ENCODE peak calls at places on chromosome 14, in eight cellular contexts. Y, E, C, S, P, B, F and N are unnamed samples. For H3K9me3, the result is how much of the 10 kb centered on the place peaks cover.

GRCh38 chr14:76848879-76849278 is 22.7 kb downstream of the LRRC74A start:
- DNase-seq in Y (no peak), E (no peak), C (no peak), S (no peak), P (no peak), B (no peak), F (peak), N (no peak)

GRCh38 chr14:36264107-36264506 is 56.3 kb downstream of the MBIP start:
- DNase-seq in Y (no peak), E (no peak), C (no peak), S (no peak), P (no peak), B (no peak), F (no peak), N (no peak)

GRCh38 chr14:20219033-20219432 is 4.5 kb upstream of the OR11H6 start:
- DNase-seq in Y (no peak), E (no peak), C (no peak), S (no peak), P (no peak), B (no peak), F (peak), N (no peak)

GRCh38 chr14:31465113-31465512 is 7.8 kb upstream of the DTD2 start:
- DNase-seq in Y (no peak), E (no peak), C (no peak), S (no peak), P (no peak), B (no peak), F (no peak), N (no peak)

GRCh38 chr14:100671906-100672305 is 54.8 kb upstream of the DLK1 start:
- DNase-seq in Y (no peak), E (no peak), C (no peak), S (no peak), P (no peak), B (no peak), F (no peak), N (no peak)

GRCh38 chr14:75411194-75411552 is 16.6 kb upstream of the JDP2 start:
- DNase-seq in Y (no peak), E (no peak), C (no peak), S (no peak), P (no peak), B (no peak), F (no peak), N (no peak)

GRCh38 chr14:36256131-36256801 is 64.2 kb downstream of the MBIP start:
- DNase-seq in Y (no peak), E (no peak), C (no peak), S (no peak), P (no peak), B (no peak), F (no peak), N (no peak)

GRCh38 chr14:42214981-42215491 is 608.4 kb downstream of the LRFN5 start:
- DNase-seq in Y (peak), E (peak), C (no peak), S (peak), P (no peak), B (peak), F (peak), N (no peak)

GRCh38 chr14:34858765-34859164 is 16.4 kb downstream of the BAZ1A start:
- DNase-seq in Y (no peak), E (no peak), C (no peak), S (no peak), P (no peak), B (no peak), F (no peak), N (no peak)

GRCh38 chr14:77985235-77985634 is 184.9 kb upstream of the NRXN3 start:
- DNase-seq in Y (no peak), E (no peak), C (no peak), S (no peak), P (no peak), B (no peak), F (no peak), N (no peak)

GRCh38 chr14:101927859-101928258 is 36.5 kb upstream of the DYNC1H1 start:
- DNase-seq in Y (no peak), E (peak), C (peak), S (no peak), P (no peak), B (no peak), F (no peak), N (no peak)

GRCh38 chr14:38145142-38145541 is 62.6 kb upstream of the SSTR1 start:
- DNase-seq in Y (no peak), E (no peak), C (no peak), S (no peak), P (no peak), B (no peak), F (no peak), N (no peak)

GRCh38 chr14:26290007-26290530 is 307.8 kb downstream of the NOVA1 start:
- DNase-seq in Y (no peak), E (no peak), C (no peak), S (no peak), P (no peak), B (no peak), F (peak), N (no peak)

GRCh38 chr14:76862546-76863282 is 36.5 kb downstream of the LRRC74A start:
- DNase-seq in Y (no peak), E (no peak), C (no peak), S (no peak), P (no peak), B (no peak), F (no peak), N (no peak)

GRCh38 chr14:100307215-100308111 is 1.2 kb upstream of the SLC25A29 start:
- DNase-seq in Y (no peak), E (no peak), C (no peak), S (no peak), P (peak), B (no peak), F (no peak), N (no peak)

GRCh38 chr14:22849212-22849819 is 12.9 kb downstream of the MMP14 start:
- DNase-seq in Y (no peak), E (peak), C (peak), S (no peak), P (no peak), B (no peak), F (no peak), N (no peak)

GRCh38 chr14:67618617-67619063 is 1.1 kb upstream of the ARG2 start:
- DNase-seq in Y (peak), E (peak), C (no peak), S (peak), P (no peak), B (no peak), F (peak), N (no peak)

GRCh38 chr14:34750233-34750632 is 35.8 kb upstream of the CFL2 start:
- DNase-seq in Y (no peak), E (no peak), C (no peak), S (no peak), P (no peak), B (no peak), F (no peak), N (no peak)

GRCh38 chr14:32565256-32565655 is 236.2 kb downstream of the AKAP6 start:
- DNase-seq in Y (no peak), E (no peak), C (no peak), S (no peak), P (no peak), B (no peak), F (no peak), N (no peak)

GRCh38 chr14:41607966-41608663 is 1.4 kb downstream of the LRFN5 start:
- DNase-seq in Y (no peak), E (no peak), C (peak), S (no peak), P (peak), B (no peak), F (no peak), N (no peak)

GRCh38 chr14:42911642-42912041 is 1305.0 kb downstream of the LRFN5 start:
- DNase-seq in Y (no peak), E (no peak), C (no peak), S (no peak), P (no peak), B (no peak), F (peak), N (no peak)

GRCh38 chr14:103317251-103317650 is 16.8 kb upstream of the EIF5 start:
- DNase-seq in Y (no peak), E (no peak), C (no peak), S (no peak), P (no peak), B (no peak), F (no peak), N (no peak)

GRCh38 chr14:99156026-99156425 is 116.0 kb downstream of the BCL11B start:
- DNase-seq in Y (no peak), E (no peak), C (no peak), S (no peak), P (peak), B (no peak), F (no peak), N (no peak)

GRCh38 chr14:53462931-53463778 is 310.0 kb upstream of the DDHD1 start:
- DNase-seq in Y (no peak), E (no peak), C (no peak), S (no peak), P (no peak), B (no peak), F (peak), N (no peak)

GRCh38 chr14:72776701-72777255 is 117.1 kb downstream of the DPF3 start:
- DNase-seq in Y (no peak), E (no peak), C (no peak), S (no peak), P (no peak), B (no peak), F (no peak), N (no peak)

GRCh38 chr14:102057480-102058114 is 29.2 kb downstream of the HSP90AA1 start:
- DNase-seq in Y (peak), E (no peak), C (peak), S (no peak), P (no peak), B (no peak), F (no peak), N (no peak)

GRCh38 chr14:77141592-77142288 is at the start of gene ZDHHC22:
- DNase-seq in Y (no peak), E (no peak), C (no peak), S (no peak), P (peak), B (no peak), F (no peak), N (no peak)

GRCh38 chr14:39469094-39469710 is 37.0 kb upstream of the FBXO33 start:
- DNase-seq in Y (no peak), E (no peak), C (no peak), S (no peak), P (peak), B (peak), F (no peak), N (peak)

GRCh38 chr14:72947366-72948160 is 21.3 kb downstream of the DCAF4 start:
- DNase-seq in Y (no peak), E (peak), C (no peak), S (no peak), P (no peak), B (no peak), F (no peak), N (no peak)

GRCh38 chr14:93997933-93998870 is 1.1 kb downstream of the CCDC197 start:
- DNase-seq in Y (no peak), E (no peak), C (peak), S (no peak), P (no peak), B (no peak), F (no peak), N (no peak)

GRCh38 chr14:101960225-101960624 is 4.1 kb upstream of the DYNC1H1 start:
- DNase-seq in Y (peak), E (no peak), C (no peak), S (no peak), P (peak), B (no peak), F (peak), N (no peak)

GRCh38 chr14:76584271-76584702 is 177.0 kb upstream of the VASH1 start:
- DNase-seq in Y (no peak), E (no peak), C (no peak), S (no peak), P (no peak), B (no peak), F (no peak), N (no peak)

GRCh38 chr14:71752111-71752738 is 180.0 kb upstream of the RGS6 start:
- DNase-seq in Y (no peak), E (no peak), C (no peak), S (no peak), P (no peak), B (no peak), F (no peak), N (no peak)

GRCh38 chr14:71754422-71755095 is 177.7 kb upstream of the RGS6 start:
- DNase-seq in Y (no peak), E (no peak), C (no peak), S (no peak), P (no peak), B (no peak), F (no peak), N (no peak)

GRCh38 chr14:71753126-71753830 is 179.0 kb upstream of the RGS6 start:
- DNase-seq in Y (peak), E (peak), C (peak), S (peak), P (peak), B (peak), F (peak), N (peak)

GRCh38 chr14:71751264-71751663 is 181.0 kb upstream of the RGS6 start:
- DNase-seq in Y (no peak), E (no peak), C (no peak), S (no peak), P (no peak), B (no peak), F (no peak), N (no peak)

DNA sequence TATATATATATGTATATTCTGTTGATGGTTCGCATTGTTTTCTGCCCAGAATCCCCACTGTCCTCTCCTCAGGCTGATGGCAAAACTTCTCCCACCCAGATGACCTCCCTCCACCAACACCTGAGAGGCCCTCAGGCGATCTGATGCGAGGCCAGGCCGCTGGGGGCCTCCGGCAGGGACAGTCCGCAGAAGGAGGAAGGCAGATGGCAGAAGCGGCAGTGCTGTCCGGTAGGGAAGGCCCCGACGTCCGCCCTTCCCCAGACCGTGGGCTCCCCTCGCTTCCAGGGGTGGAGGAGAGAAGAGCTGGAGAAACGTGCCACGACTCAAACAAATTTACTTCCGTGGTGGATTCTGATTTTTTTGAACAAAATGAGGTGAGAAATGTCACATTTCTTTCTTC is 178.3 kb upstream of the RGS6 start:
- DNase-seq in Y (no peak), E (no peak), C (no peak), S (no peak), P (no peak), B (no peak), F (no peak), N (no peak)
- H3K9me3 ChIP-seq in Y (under half), E (under half), C (under half), S (under half), P (under half), B (under half), F (under half), N (under half)

DNA sequence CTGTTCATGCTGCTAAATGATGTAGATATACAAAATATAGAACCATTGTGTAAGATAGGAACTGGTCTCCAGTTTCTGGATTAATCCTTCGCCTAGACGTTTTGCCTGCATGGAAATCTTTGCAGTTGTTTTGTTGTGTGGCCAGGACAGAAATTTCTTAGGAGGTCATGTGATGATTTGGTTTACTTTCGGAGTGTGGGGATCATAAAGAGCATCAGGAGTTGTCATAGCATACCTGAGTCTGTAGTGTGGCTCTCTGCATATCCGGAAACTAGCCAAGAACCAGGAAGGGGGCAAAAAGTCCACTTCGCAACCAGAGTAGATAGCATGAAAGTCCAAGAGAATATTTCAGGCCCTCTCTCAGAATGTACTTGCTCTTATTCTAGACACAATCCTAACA is 3.1 kb downstream of the SAMD4A start:
- DNase-seq in Y (no peak), E (no peak), C (no peak), S (no peak), P (no peak), B (no peak), F (peak), N (no peak)
- H3K4me3 ChIP-seq in Y (peak), E (no peak), C (peak), S (no peak), P (no peak), B (peak), F (peak), N (no peak)

DNA sequence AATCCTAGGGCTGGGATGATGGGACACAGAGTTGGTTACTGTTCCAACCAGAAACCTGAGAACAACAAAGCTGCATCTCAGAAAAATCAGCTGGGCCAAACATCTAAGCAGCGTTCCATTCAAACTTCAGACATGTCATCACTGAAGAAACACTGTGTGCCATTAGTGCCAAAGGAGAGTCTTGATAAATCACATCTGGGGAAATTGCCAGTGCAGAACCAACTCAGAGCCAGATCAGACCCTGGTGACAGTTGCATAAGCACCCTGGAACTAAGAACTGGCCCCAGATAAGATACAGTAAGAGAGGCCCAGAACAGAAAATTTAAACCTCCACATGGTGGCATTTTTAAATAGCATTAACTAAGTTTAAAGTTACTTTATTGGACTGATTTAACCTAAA is 482.8 kb downstream of the PRKD1 start:
- DNase-seq in Y (no peak), E (no peak), C (no peak), S (no peak), P (no peak), B (no peak), F (peak), N (no peak)
- H3K27ac ChIP-seq in Y (no peak), E (no peak), C (no peak), S (no peak), P (no peak), B (no peak), F (no peak), N (no peak)

DNA sequence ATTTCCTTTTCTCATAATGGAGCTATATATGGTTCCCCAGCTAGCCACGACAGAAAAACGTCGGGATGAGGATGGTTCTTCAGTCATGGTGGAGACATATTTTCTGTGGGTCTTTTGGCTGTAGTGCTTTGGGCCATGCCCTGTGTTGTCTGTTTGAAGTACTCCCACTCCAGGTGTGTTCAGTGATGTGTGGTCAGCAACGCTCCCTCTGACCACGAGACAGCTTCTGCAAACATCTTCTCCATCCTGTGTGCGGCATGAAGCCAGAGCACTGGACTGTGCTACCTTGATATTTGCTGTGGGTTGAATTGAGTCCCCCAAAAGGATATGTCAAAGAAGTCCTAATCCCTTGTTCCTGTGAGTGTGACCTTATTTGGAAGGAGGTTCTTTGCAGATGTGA is 931.2 kb downstream of the NRXN3 start:
- DNase-seq in Y (no peak), E (no peak), C (no peak), S (no peak), P (no peak), B (no peak), F (no peak), N (no peak)
- H3K9me3 ChIP-seq in Y (under half), E (under half), C (under half), S (under half), P (under half), B (under half), F (under half), N (under half)

GRCh38 chr14:65098586-65098985 is 3.7 kb downstream of the MAX start:
- DNase-seq in Y (no peak), E (peak), C (no peak), S (no peak), P (no peak), B (no peak), F (no peak), N (no peak)
- H3K4me3 ChIP-seq in Y (no peak), E (no peak), C (peak), S (no peak), P (no peak), B (no peak), F (no peak), N (no peak)